ENCODE peak calls at places on chromosomes 7 and 10, in seven cellular contexts. M is HCT116, O is HepG2, H is K562, V is A549, X is H1, S is GM12878. G is an unnamed sample.

GRCh38 chr10:14648936-14649335 is 125.8 kb downstream of the FAM107B start:
- DNase-seq in S (no peak), O (no peak), V (no peak), H (no peak), X (no peak), M (no peak), G (no peak)

GRCh38 chr7:139706837-139707236 is 71.0 kb downstream of the HIPK2 start:
- DNase-seq in S (no peak), O (no peak), M (no peak), X (no peak), H (no peak), V (no peak), G (no peak)

GRCh38 chr10:84088626-84089025 is 50.7 kb upstream of the GHITM start:
- DNase-seq in M (no peak), S (no peak), O (no peak), X (no peak), H (no peak), V (no peak), G (no peak)

GRCh38 chr10:94076325-94076841 is 82.7 kb downstream of the PLCE1 start:
- DNase-seq in M (no peak), H (no peak), V (peak), X (no peak), S (no peak), O (peak), G (no peak)

GRCh38 chr10:46019170-46019528 is 11.3 kb downstream of the NCOA4 start:
- DNase-seq in X (no peak), H (no peak), S (no peak), V (no peak), M (no peak), O (no peak), G (no peak)

GRCh38 chr7:81692146-81692905 is 77.5 kb downstream of the HGF start:
- DNase-seq in S (no peak), O (no peak), H (no peak), X (no peak), M (no peak), V (no peak), G (no peak)

GRCh38 chr10:112966191-112966855 is 16.3 kb downstream of the TCF7L2 start:
- DNase-seq in X (no peak), M (no peak), O (no peak), V (no peak), S (no peak), H (no peak), G (no peak)

GRCh38 chr10:56370217-56371113 is 9.4 kb upstream of the ZWINT start:
- DNase-seq in V (peak), M (peak), O (no peak), X (no peak), S (no peak), H (peak), G (peak)

GRCh38 chr10:93072225-93072712 is 1.4 kb upstream of the CYP26A1 start:
- DNase-seq in M (no peak), O (no peak), H (no peak), X (no peak), V (no peak), S (no peak), G (no peak)

GRCh38 chr7:151789380-151789947 is 87.5 kb downstream of the PRKAG2 start:
- DNase-seq in S (no peak), M (no peak), V (no peak), O (no peak), X (no peak), H (no peak), G (no peak)

GRCh38 chr10:108037061-108037460 is 872.6 kb upstream of the SORCS1 start:
- DNase-seq in S (no peak), V (no peak), O (no peak), X (no peak), H (no peak), M (no peak), G (no peak)

GRCh38 chr10:47020491-47020890 is 109.3 kb downstream of the PTPN20 start:
- DNase-seq in M (no peak), O (no peak), V (no peak), H (peak), S (no peak), X (no peak), G (peak)

GRCh38 chr7:1059200-1060091 is 15.1 kb downstream of the GPR146 start:
- DNase-seq in V (peak), M (peak), H (peak), O (no peak), S (peak), X (peak), G (peak)
- TF ChIP-seq MAX in V (no peak), M (no peak), H (no peak), O (no peak), S (no peak), X (no peak), G (no peak)

DNA sequence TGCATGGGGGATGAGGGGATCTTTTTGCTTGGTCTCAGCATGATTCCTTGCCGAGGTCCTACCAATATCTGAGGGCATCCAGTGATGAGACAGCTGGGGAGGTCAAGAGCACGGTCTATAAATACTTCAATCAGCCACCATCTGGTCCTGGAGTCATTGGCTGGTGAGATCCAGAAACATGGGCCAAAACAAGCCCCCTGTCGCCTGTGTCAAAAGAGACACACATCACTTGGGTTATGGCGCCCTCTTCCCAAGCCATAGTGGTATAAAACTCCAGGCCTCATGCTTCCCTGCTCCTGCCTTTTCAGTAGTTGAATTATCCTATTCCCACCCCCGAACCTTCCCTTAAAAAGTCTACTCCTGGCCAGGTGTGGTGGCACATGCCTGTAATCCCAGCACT is 60.9 kb downstream of the SLC35B4 start:
- DNase-seq in M (no peak), S (no peak), H (peak), O (no peak), V (peak), X (peak), G (peak)
- TF ChIP-seq POLR2A in M (no peak), S (no peak), H (no peak), O (no peak), V (no peak), X (no peak), G (no peak)

GRCh38 chr7:88401009-88401623 is 94.4 kb upstream of the STEAP4 start:
- DNase-seq in X (no peak), O (peak), V (peak), M (peak), S (no peak), H (peak), G (peak)
- TF ChIP-seq CTCF in X (no peak), O (peak), V (peak), M (peak), S (peak), H (peak), G (peak)

GRCh38 chr7:54259185-54259584 is 283.0 kb upstream of the VSTM2A start:
- DNase-seq in H (no peak), S (no peak), X (no peak), V (no peak), O (no peak), M (no peak), G (no peak)

GRCh38 chr7:54260868-54261475 is 281.2 kb upstream of the VSTM2A start:
- DNase-seq in H (no peak), V (no peak), S (no peak), X (no peak), M (no peak), O (no peak), G (no peak)
- TF ChIP-seq MAX in H (no peak), V (no peak), S (no peak), X (no peak), M (no peak), O (no peak), G (no peak)

GRCh38 chr10:106082865-106083264 is 1081.6 kb downstream of the SORCS1 start:
- DNase-seq in V (no peak), M (no peak), O (no peak), H (no peak), X (no peak), S (no peak), G (no peak)
- TF ChIP-seq POLR2A in V (no peak), M (no peak), O (no peak), H (no peak), X (no peak), S (no peak), G (no peak)